ENCODE peak calls at places on chromosome 20, in six cellular contexts. U is H1, F is H9, X is neuronal stem cell, N is IMR-90, I is trophoblast cell. E is an unnamed sample.

GRCh38 chr20:11080010-11080409 is 406.2 kb upstream of the JAG1 start:
- DNase-seq in U (no peak), F (no peak), X (no peak), N (peak; percentile 18), I (no peak), E (no peak)

GRCh38 chr20:44746367-44747165 is 901 bp downstream of the KCNK15 start:
- DNase-seq in U (no peak), F (no peak), X (no peak), N (no peak), I (no peak), E (no peak)

GRCh38 chr20:21681219-21681931 is 24.1 kb upstream of the PAX1 start:
- DNase-seq in U (no peak), F (no peak), X (no peak), N (no peak), I (no peak), E (no peak)

GRCh38 chr20:53408728-53409157 is 184.9 kb downstream of the ZNF217 start:
- DNase-seq in U (no peak), F (no peak), X (no peak), N (peak; percentile 3), I (no peak), E (no peak)

GRCh38 chr20:37956099-37956498 is 53.2 kb downstream of the VSTM2L start:
- DNase-seq in U (peak; percentile 10), F (no peak), X (no peak), N (peak; percentile 35), I (no peak), E (peak; percentile 3)

GRCh38 chr20:16747291-16747811 is 807 bp upstream of the OTOR start:
- DNase-seq in U (no peak), F (peak; percentile 50), X (no peak), N (no peak), I (no peak), E (no peak)

GRCh38 chr20:44598413-44599290 is 16.3 kb downstream of the PKIG start:
- DNase-seq in U (no peak), F (no peak), X (no peak), N (no peak), I (no peak), E (peak; percentile 39)

GRCh38 chr20:39986231-39986904 is 702.7 kb downstream of the MAFB start:
- DNase-seq in U (peak; percentile 52), F (no peak), X (peak; percentile 51), N (peak; percentile 28), I (no peak), E (peak; percentile 95)

GRCh38 chr20:11231742-11232141 is 557.9 kb upstream of the JAG1 start:
- DNase-seq in U (no peak), F (no peak), X (no peak), N (no peak), I (no peak), E (no peak)

GRCh38 chr20:22691369-22692118 is 107.2 kb upstream of the FOXA2 start:
- DNase-seq in U (peak; percentile 84), F (peak; percentile 84), X (peak; percentile 72), N (peak; percentile 63), I (peak; percentile 84), E (peak; percentile 70)

GRCh38 chr20:37567671-37568588 is 40.3 kb upstream of the BLCAP start:
- DNase-seq in U (peak; percentile 57), F (no peak), X (no peak), N (no peak), I (no peak), E (no peak)

GRCh38 chr20:3539708-3540107 is 68.9 kb downstream of the ATRN start:
- DNase-seq in U (no peak), F (no peak), X (no peak), N (no peak), I (no peak), E (no peak)

GRCh38 chr20:63696311-63696627 is 183 bp upstream of the TNFRSF6B start:
- DNase-seq in U (no peak), F (peak; percentile 90), X (no peak), N (no peak), I (no peak), E (no peak)

GRCh38 chr20:13930246-13930645 is 60.2 kb downstream of the SEL1L2 start:
- DNase-seq in U (no peak), F (no peak), X (no peak), N (no peak), I (no peak), E (no peak)

GRCh38 chr20:46144626-46145025 is 26.5 kb downstream of the CD40 start:
- DNase-seq in U (no peak), F (no peak), X (no peak), N (no peak), I (no peak), E (no peak)

GRCh38 chr20:61185841-61186601 is 66.0 kb upstream of the CDH4 start:
- DNase-seq in U (no peak), F (no peak), X (no peak), N (peak; percentile 98), I (peak; percentile 89), E (peak; percentile 98)

GRCh38 chr20:32603046-32603726 is 18.1 kb upstream of the NOL4L start:
- DNase-seq in U (no peak), F (no peak), X (no peak), N (no peak), I (peak; percentile 15), E (no peak)

GRCh38 chr20:4099905-4100675 is 84.7 kb upstream of the RNF24 start:
- DNase-seq in U (no peak), F (no peak), X (no peak), N (peak; percentile 48), I (no peak), E (no peak)

GRCh38 chr20:61436268-61436667 is 184.2 kb downstream of the CDH4 start:
- DNase-seq in U (no peak), F (no peak), X (no peak), N (peak; percentile 61), I (no peak), E (peak; percentile 71)

GRCh38 chr20:13211956-13212618 is 9.0 kb upstream of the ISM1 start:
- DNase-seq in U (no peak), F (no peak), X (no peak), N (no peak), I (peak; percentile 68), E (no peak)

GRCh38 chr20:14568225-14568624 is 230.8 kb upstream of the FLRT3 start:
- DNase-seq in U (no peak), F (no peak), X (peak; percentile 79), N (no peak), I (no peak), E (no peak)

GRCh38 chr20:16437387-16437990 is 135.8 kb downstream of the KIF16B start:
- DNase-seq in U (no peak), F (no peak), X (no peak), N (no peak), I (no peak), E (no peak)

GRCh38 chr20:46468508-46468907 is 44.9 kb downstream of the ZNF334 start:
- DNase-seq in U (no peak), F (no peak), X (no peak), N (no peak), I (no peak), E (no peak)

GRCh38 chr20:8176276-8176675 is 44.2 kb downstream of the PLCB1 start:
- DNase-seq in U (no peak), F (no peak), X (no peak), N (no peak), I (no peak), E (no peak)

DNA sequence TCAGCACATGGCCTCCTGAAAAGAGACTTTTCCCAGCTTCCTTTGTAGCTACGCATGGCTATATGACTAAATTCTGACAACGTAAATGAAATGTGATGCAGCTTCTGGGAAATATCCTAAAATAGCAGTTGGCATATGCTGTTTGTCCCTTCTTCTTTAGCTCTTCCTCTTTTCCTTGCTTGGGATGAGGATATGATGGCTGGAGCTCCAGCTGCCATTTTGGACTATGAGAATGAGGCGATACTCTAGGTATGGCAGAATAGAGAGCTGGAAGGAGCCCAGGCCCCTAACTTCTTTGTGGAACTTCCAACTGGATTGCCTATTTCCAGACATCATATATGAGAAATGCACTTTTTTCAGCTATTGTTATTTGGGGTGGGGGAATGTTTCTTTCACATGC is 5.3 kb upstream of the ZFP64 start:
- DNase-seq in U (no peak), F (no peak), X (no peak), N (no peak), I (no peak), E (no peak)
- H3K4me1 ChIP-seq in U (no peaks in the 10 kb centered on the region), F (no peaks in the 10 kb centered on the region), X (peaks cover 3% of the 10 kb centered on the region), N (peaks cover 2% of the 10 kb centered on the region), I (no peaks in the 10 kb centered on the region), E (peaks cover 6% of the 10 kb centered on the region)

GRCh38 chr20:51562027-51562333 is 19.5 kb upstream of the NFATC2 start:
- DNase-seq in U (no peak), F (no peak), X (no peak), N (peak; percentile 19), I (no peak), E (no peak)
- H2AFZ ChIP-seq in U (no peak overlapping the region), F (no peak overlapping the region), X (peak overlapping the region; percentile 98), N (peak overlapping the region; percentile 93), I (peak overlapping the region; percentile 51), E (peak overlapping the region; percentile 84)

GRCh38 chr20:59564171-59564570 is 40.2 kb upstream of the PHACTR3 start:
- DNase-seq in U (no peak), F (no peak), X (no peak), N (no peak), I (no peak), E (no peak)

GRCh38 chr20:59561228-59561605 is 43.1 kb upstream of the PHACTR3 start:
- DNase-seq in U (no peak), F (no peak), X (no peak), N (no peak), I (no peak), E (no peak)

GRCh38 chr20:59560588-59561227 is 43.6 kb upstream of the PHACTR3 start:
- DNase-seq in U (no peak), F (no peak), X (no peak), N (peak; percentile 11), I (peak; percentile 42), E (no peak)

GRCh38 chr20:59559863-59560262 is 44.5 kb upstream of the PHACTR3 start:
- DNase-seq in U (no peak), F (no peak), X (no peak), N (no peak), I (no peak), E (no peak)

GRCh38 chr20:59561614-59562277 is 42.6 kb upstream of the PHACTR3 start:
- DNase-seq in U (no peak), F (no peak), X (no peak), N (no peak), I (no peak), E (no peak)
- H4K8ac ChIP-seq in U (no peak overlapping the region), F (no peak overlapping the region), X (no peak overlapping the region), N (no peak overlapping the region), I (no peak overlapping the region), E (no peak overlapping the region)

GRCh38 chr20:58650181-58650775 is 805 bp upstream of the STX16 start:
- DNase-seq in U (peak; percentile 58), F (peak; percentile 44), X (peak; percentile 40), N (no peak), I (no peak), E (no peak)
- H3K4me1 ChIP-seq in U (peaks cover 6% of the 10 kb centered on the region), F (peaks cover 1% of the 10 kb centered on the region), X (peaks cover 3% of the 10 kb centered on the region), N (peaks cover 7% of the 10 kb centered on the region), I (peaks cover 2% of the 10 kb centered on the region), E (peaks cover 11% of the 10 kb centered on the region)

E was measured in mesenchymal stem cell.